ENCODE peak calls at places on chromosomes 3 and 15, in ten cellular contexts. W is ovary, I is breast epithelium, A is right lobe of liver, H is heart left ventricle, O is adrenal gland, X is suprapubic skin, C is Peyer's patch, B is HCT116, F is thyroid gland. D is an unnamed sample.

GRCh38 chr3:181418249-181418648 is 293.5 kb upstream of the SOX2 start:
- DNase-seq in I (no peak), F (no peak), C (no peak), O (no peak), H (no peak), B (no peak), W (no peak), X (no peak), A (no peak), D (no peak)

GRCh38 chr3:10376353-10376752 is 55.4 kb upstream of the SEC13 start:
- DNase-seq in A (no peak), X (no peak), I (no peak), W (no peak), O (no peak), H (no peak), F (no peak), B (no peak), C (peak; percentile 11), D (no peak)

GRCh38 chr15:71472699-71473098 is 337.7 kb upstream of the NR2E3 start:
- DNase-seq in B (no peak), A (no peak), F (no peak), H (no peak), C (no peak), W (no peak), X (no peak), O (no peak), I (no peak), D (no peak)

GRCh38 chr3:62723636-62724217 is 151.5 kb downstream of the CADPS start:
- DNase-seq in O (no peak), W (no peak), I (no peak), C (no peak), X (no peak), H (no peak), B (no peak), A (no peak), F (peak; percentile 7), D (no peak)

GRCh38 chr3:157865449-157865862 is 240.8 kb downstream of the SHOX2 start:
- DNase-seq in O (no peak), F (no peak), I (no peak), A (no peak), X (no peak), H (no peak), B (peak; percentile 42), C (peak; percentile 66), W (no peak), D (no peak)

GRCh38 chr3:45817788-45818523 is 21.6 kb upstream of the SLC6A20 start:
- DNase-seq in W (peak; percentile 40), I (peak; percentile 83), B (peak; percentile 96), C (no peak), X (no peak), F (peak; percentile 86), A (no peak), H (peak; percentile 55), O (peak; percentile 46), D (no peak)

GRCh38 chr3:113804701-113805100 is 33.9 kb upstream of the GRAMD1C start:
- DNase-seq in A (no peak), X (no peak), C (no peak), W (no peak), H (no peak), I (no peak), B (no peak), F (no peak), O (no peak), D (no peak)

GRCh38 chr15:95247068-95247984 is 1016.0 kb downstream of the MCTP2 start:
- DNase-seq in F (no peak), C (no peak), B (peak; percentile 92), I (no peak), A (no peak), X (no peak), W (no peak), H (no peak), O (no peak), D (no peak)

GRCh38 chr3:107986505-107986904 is 104.3 kb downstream of the CD47 start:
- DNase-seq in C (no peak), A (no peak), I (no peak), F (no peak), W (no peak), O (no peak), X (no peak), H (no peak), B (no peak), D (no peak)

GRCh38 chr3:126313166-126313565 is 44.0 kb downstream of the KLF15 start:
- DNase-seq in X (no peak), A (no peak), H (no peak), C (no peak), W (no peak), O (no peak), B (no peak), F (no peak), I (no peak), D (no peak)

GRCh38 chr15:25250906-25251622 is 187.8 kb downstream of the UBE3A start:
- DNase-seq in I (peak; percentile 10), C (no peak), B (no peak), W (no peak), A (peak; percentile 43), X (peak; percentile 42), F (no peak), O (peak; percentile 8), H (peak; percentile 6), D (no peak)

GRCh38 chr15:72916939-72917338 is 133.4 kb upstream of the ADPGK start:
- DNase-seq in I (no peak), X (no peak), F (no peak), H (no peak), B (no peak), O (no peak), W (no peak), A (no peak), C (no peak), D (no peak)
- H3K4me1 ChIP-seq in I (no peaks in the 10 kb centered on the region), X (no peaks in the 10 kb centered on the region), F (no peaks in the 10 kb centered on the region), H (no peaks in the 10 kb centered on the region), B (peaks cover 4% of the 10 kb centered on the region), O (no peaks in the 10 kb centered on the region), W (no peaks in the 10 kb centered on the region), A (no peaks in the 10 kb centered on the region), C (no peaks in the 10 kb centered on the region), D (no peaks in the 10 kb centered on the region)

DNA sequence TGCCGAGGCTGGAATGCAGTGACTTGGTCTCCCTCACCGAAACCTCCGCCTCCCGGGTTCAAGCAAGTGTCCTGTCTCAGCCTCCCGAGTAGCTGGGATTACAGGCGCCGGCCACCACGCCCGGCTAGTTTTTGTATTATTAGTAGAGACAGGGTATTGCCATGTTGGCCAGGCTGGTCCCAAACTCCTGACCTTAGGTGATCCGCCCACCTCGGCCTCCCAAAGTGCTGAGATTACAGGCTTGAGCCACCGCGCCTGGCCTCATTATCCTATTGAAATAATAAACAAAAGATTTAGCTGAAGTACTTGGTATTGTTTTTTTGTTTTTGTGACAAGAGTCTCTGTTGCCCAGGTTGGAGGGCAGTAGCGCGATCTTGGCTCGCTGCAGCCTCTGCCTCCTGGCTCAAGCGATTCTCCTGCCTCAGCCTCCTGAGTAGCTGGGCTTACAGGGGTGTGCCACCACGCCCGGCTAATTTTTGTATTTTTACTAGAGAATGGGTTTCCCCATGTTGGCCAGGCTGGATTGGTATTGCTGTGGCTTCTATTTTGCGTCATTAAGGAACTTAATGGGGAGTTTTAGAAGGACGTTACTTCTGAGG is 1.5 kb downstream of the RPL35A start:
- DNase-seq in H (no peak), W (no peak), F (no peak), C (no peak), B (no peak), O (no peak), I (no peak), X (no peak), A (no peak), D (no peak)
- TF ChIP-seq POLR2A in H (no peak), W (no peak), F (no peak), C (no peak), B (no peak), O (no peak), I (no peak), X (no peak), A (no peak), D (no peak)

DNA sequence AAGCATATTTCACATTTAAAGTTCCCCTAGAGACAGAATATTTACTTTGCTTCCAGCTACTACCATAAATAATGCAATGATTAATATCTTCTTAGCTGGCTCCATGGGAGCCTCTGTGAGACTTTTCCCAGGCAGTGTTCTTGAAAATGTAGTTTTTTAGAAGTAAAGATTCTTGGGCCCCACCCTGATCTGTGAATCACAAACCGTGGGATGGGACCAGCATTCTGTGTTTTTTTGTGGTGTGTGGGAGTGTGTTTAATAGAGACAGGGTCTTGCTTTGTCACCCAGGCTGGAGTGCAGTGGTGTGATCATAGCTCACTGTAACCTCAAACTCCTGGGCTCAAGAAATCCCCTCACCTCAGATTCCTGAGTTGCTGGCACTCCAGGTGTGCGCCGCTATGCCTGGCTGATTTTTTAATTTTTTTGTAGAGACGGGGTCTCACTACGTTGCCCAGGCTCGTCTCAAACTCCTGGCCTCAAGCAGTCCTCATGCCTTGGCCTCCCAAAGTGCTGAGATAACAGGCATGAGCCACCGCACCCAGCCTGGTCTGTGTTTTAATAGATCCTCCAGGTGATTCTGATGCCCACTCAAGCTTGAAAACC is 83.0 kb downstream of the KLHL25 start:
- DNase-seq in F (peak; percentile 34), C (no peak), X (no peak), A (no peak), H (no peak), B (no peak), I (no peak), O (no peak), W (no peak), D (no peak)
- H3K36me3 ChIP-seq in F (peaks cover 3% of the 10 kb centered on the region), C (no peaks in the 10 kb centered on the region), X (peaks cover 84% of the 10 kb centered on the region), A (peaks cover 32% of the 10 kb centered on the region), H (no peaks in the 10 kb centered on the region), B (no peaks in the 10 kb centered on the region), I (no peaks in the 10 kb centered on the region), O (no peaks in the 10 kb centered on the region), W (no peaks in the 10 kb centered on the region), D (peaks cover 7% of the 10 kb centered on the region)

GRCh38 chr15:84822774-84823579 is 5.8 kb downstream of the ALPK3 start:
- DNase-seq in W (no peak), A (no peak), C (no peak), I (no peak), H (no peak), X (peak; percentile 50), B (no peak), O (no peak), F (no peak), D (no peak)
- H3K4me1 ChIP-seq in W (peaks cover 23% of the 10 kb centered on the region), A (no peaks in the 10 kb centered on the region), C (no peaks in the 10 kb centered on the region), I (no peaks in the 10 kb centered on the region), H (peaks cover 13% of the 10 kb centered on the region), X (peaks cover 39% of the 10 kb centered on the region), B (peaks cover 10% of the 10 kb centered on the region), O (peaks cover 12% of the 10 kb centered on the region), F (peaks cover 19% of the 10 kb centered on the region), D (peaks cover 15% of the 10 kb centered on the region)

D was measured in esophagus squamous epithelium.